ENCODE peak calls at places on chromosomes 4 and X, in seven cellular contexts. J is coronary artery, T is ovary, U is upper lobe of right lung, P is upper lobe of left lung, Y is IMR-90, O is heart left ventricle. V is an unnamed sample.

GRCh38 chr4:1194028-1194900 is 21.9 kb upstream of the SPON2 start:
- DNase-seq in O (peak), T (peak), P (peak), U (peak), J (peak), Y (peak), V (peak)

GRCh38 chr4:32341342-32341741 is 1621.2 kb downstream of the PCDH7 start:
- DNase-seq in J (no peak), T (no peak), P (no peak), U (no peak), O (no peak), Y (no peak), V (no peak)

GRCh38 chrX:1202251-1202650 is 10.2 kb downstream of the CRLF2 start:
- DNase-seq in J (no peak), U (no peak), P (peak), T (no peak), O (no peak), Y (no peak), V (no peak)

GRCh38 chr4:146654976-146655761 is 16.5 kb downstream of the POU4F2 start:
- DNase-seq in P (peak), J (no peak), T (no peak), Y (peak), U (peak), O (no peak), V (peak)

GRCh38 chr4:122873752-122874151 is 47.1 kb downstream of the FGF2 start:
- DNase-seq in U (no peak), T (no peak), J (no peak), Y (peak), O (no peak), P (no peak), V (no peak)

GRCh38 chrX:133523094-133523493 is 107.8 kb upstream of the GPC4 start:
- DNase-seq in O (no peak), Y (no peak), T (no peak), J (no peak), U (peak), P (no peak), V (no peak)

GRCh38 chr4:165580379-165580905 is 201.6 kb downstream of the CPE start:
- DNase-seq in O (peak), U (no peak), J (no peak), P (no peak), Y (no peak), T (no peak), V (no peak)

GRCh38 chrX:108070891-108071290 is 20.5 kb downstream of the PSMD10 start:
- DNase-seq in T (no peak), U (no peak), O (no peak), P (no peak), Y (peak), J (no peak), V (no peak)

GRCh38 chrX:23634181-23634580 is 33.1 kb upstream of the PRDX4 start:
- DNase-seq in P (no peak), T (no peak), O (no peak), U (no peak), Y (no peak), J (no peak), V (no peak)

GRCh38 chrX:149570668-149571067 is 16.6 kb downstream of the MAGEA9B start:
- DNase-seq in O (no peak), P (no peak), J (no peak), Y (peak), U (no peak), T (no peak), V (no peak)

GRCh38 chr4:122224348-122224747 is 72.2 kb downstream of the BLTP1 start:
- DNase-seq in T (no peak), J (no peak), P (no peak), U (no peak), Y (peak), O (no peak), V (peak)

GRCh38 chr4:16001484-16001858 is 38.5 kb upstream of the FGFBP2 start:
- DNase-seq in P (no peak), J (no peak), Y (peak), O (peak), T (peak), U (no peak), V (peak)

GRCh38 chr4:159374749-159375535 is 272.1 kb downstream of the RAPGEF2 start:
- DNase-seq in P (no peak), O (no peak), Y (peak), U (no peak), T (no peak), J (no peak), V (no peak)

GRCh38 chr4:158376441-158376840 is 145.2 kb upstream of the RXFP1 start:
- DNase-seq in U (no peak), Y (no peak), T (no peak), J (no peak), O (no peak), P (no peak), V (no peak)

GRCh38 chrX:11908371-11908770 is 150.3 kb downstream of the MSL3 start:
- DNase-seq in U (no peak), T (no peak), O (no peak), J (no peak), Y (no peak), P (no peak), V (no peak)

GRCh38 chrX:2520539-2520938 is 19.8 kb upstream of the DHRSX start:
- DNase-seq in O (no peak), P (no peak), U (no peak), Y (no peak), T (no peak), J (no peak), V (no peak)

GRCh38 chr4:156970501-156971167 is 965 bp downstream of the PDGFC start:
- DNase-seq in P (peak), O (peak), Y (peak), J (peak), U (peak), T (peak), V (peak)

GRCh38 chrX:78687586-78687985 is 28.5 kb upstream of the RTL3 start:
- DNase-seq in P (no peak), U (no peak), J (no peak), Y (no peak), T (no peak), O (no peak), V (no peak)

GRCh38 chr4:115944146-115944905 is 830.9 kb upstream of the NDST4 start:
- DNase-seq in Y (no peak), U (no peak), J (no peak), O (no peak), P (no peak), T (no peak), V (peak)

GRCh38 chrX:46165411-46165810 is 379.8 kb downstream of the ZNF674 start:
- DNase-seq in J (no peak), O (no peak), U (no peak), Y (peak), T (no peak), P (no peak), V (no peak)

GRCh38 chr4:4730214-4730613 is 129.3 kb upstream of the MSX1 start:
- DNase-seq in T (no peak), O (no peak), P (no peak), Y (no peak), U (no peak), J (no peak), V (no peak)

GRCh38 chr4:112855058-112855457 is 194.4 kb upstream of the ANK2 start:
- DNase-seq in J (no peak), O (no peak), T (no peak), Y (no peak), U (no peak), P (no peak), V (no peak)

GRCh38 chrX:103423955-103424640 is 47.8 kb downstream of the BEX3 start:
- DNase-seq in T (no peak), J (no peak), U (no peak), P (no peak), Y (no peak), O (no peak), V (no peak)

GRCh38 chr4:167239627-167240026 is 5.3 kb upstream of the SPOCK3 start:
- DNase-seq in P (no peak), U (no peak), T (no peak), O (no peak), Y (no peak), J (no peak), V (no peak)

GRCh38 chrX:46572295-46572936 is 1.1 kb upstream of the CHST7 start:
- DNase-seq in T (no peak), Y (no peak), O (no peak), U (no peak), P (no peak), J (no peak), V (no peak)

GRCh38 chrX:116801943-116802342 is 339.2 kb upstream of the CT83 start:
- DNase-seq in O (no peak), P (no peak), U (no peak), J (no peak), T (no peak), Y (no peak), V (no peak)

GRCh38 chr4:136651278-136651667 is 881.0 kb downstream of the PCDH18 start:
- DNase-seq in O (no peak), Y (peak), U (no peak), T (no peak), P (no peak), J (no peak), V (no peak)

GRCh38 chr4:119025916-119026661 is 109.5 kb upstream of the MYOZ2 start:
- DNase-seq in P (no peak), O (peak), T (peak), U (no peak), J (peak), Y (peak), V (no peak)

GRCh38 chr4:108484187-108484586 is 136.2 kb upstream of the RPL34 start:
- DNase-seq in J (no peak), Y (no peak), U (no peak), T (no peak), P (no peak), O (no peak), V (no peak)

GRCh38 chrX:17519349-17519748 is 144.3 kb downstream of the NHS start:
- DNase-seq in P (no peak), J (peak), Y (peak), O (peak), U (no peak), T (peak), V (peak)

GRCh38 chr4:3673176-3673575 is 93.0 kb upstream of the ADRA2C start:
- DNase-seq in T (no peak), U (peak), O (peak), J (no peak), P (no peak), Y (no peak), V (no peak)

GRCh38 chr4:993111-994029 is at the start of gene SLC26A1:
- DNase-seq in J (no peak), U (no peak), Y (no peak), T (no peak), P (peak), O (peak), V (no peak)

GRCh38 chrX:109533005-109533404 is 3.6 kb upstream of the NXT2 start:
- DNase-seq in O (no peak), T (no peak), U (no peak), J (no peak), Y (no peak), P (no peak), V (no peak)

GRCh38 chr4:38101563-38101962 is 141.4 kb downstream of the PTTG2 start:
- DNase-seq in O (no peak), J (no peak), P (no peak), Y (peak), U (no peak), T (no peak), V (no peak)

GRCh38 chr4:26384380-26385057 is 63.7 kb downstream of the RBPJ start:
- DNase-seq in U (no peak), O (no peak), J (no peak), P (no peak), T (no peak), Y (no peak), V (no peak)

GRCh38 chr4:53986062-53986461 is 78.3 kb downstream of the CHIC2 start:
- DNase-seq in U (no peak), J (no peak), O (no peak), P (no peak), T (no peak), Y (no peak), V (no peak)

GRCh38 chr4:108168672-108169562 is at the start of gene LEF1:
- DNase-seq in O (no peak), T (no peak), P (peak), Y (peak), J (no peak), U (peak), V (peak)

GRCh38 chr4:39181905-39182638 is at the start of gene WDR19:
- DNase-seq in Y (peak), J (peak), T (peak), O (peak), U (peak), P (peak), V (peak)

GRCh38 chr4:39178706-39179105 is 3.6 kb upstream of the WDR19 start:
- DNase-seq in Y (peak), P (no peak), U (no peak), O (no peak), J (no peak), T (no peak), V (no peak)

GRCh38 chr4:39179681-39180080 is 2.6 kb upstream of the WDR19 start:
- DNase-seq in Y (no peak), P (no peak), T (no peak), O (no peak), U (no peak), J (no peak), V (no peak)

GRCh38 chr4:39181520-39181904 is 817 bp upstream of the WDR19 start:
- DNase-seq in O (no peak), Y (no peak), T (no peak), U (no peak), P (no peak), J (no peak), V (no peak)
- H3K27ac ChIP-seq in O (no peak), Y (no peak), T (no peak), U (peak), P (peak), J (no peak), V (no peak)

GRCh38 chr4:72432282-72432681 is 136.7 kb downstream of the ADAMTS3 start:
- DNase-seq in O (no peak), T (no peak), J (no peak), U (no peak), P (no peak), Y (no peak), V (no peak)
- H3K27ac ChIP-seq in O (no peak), T (no peak), J (no peak), U (no peak), P (no peak), Y (no peak), V (no peak)

DNA sequence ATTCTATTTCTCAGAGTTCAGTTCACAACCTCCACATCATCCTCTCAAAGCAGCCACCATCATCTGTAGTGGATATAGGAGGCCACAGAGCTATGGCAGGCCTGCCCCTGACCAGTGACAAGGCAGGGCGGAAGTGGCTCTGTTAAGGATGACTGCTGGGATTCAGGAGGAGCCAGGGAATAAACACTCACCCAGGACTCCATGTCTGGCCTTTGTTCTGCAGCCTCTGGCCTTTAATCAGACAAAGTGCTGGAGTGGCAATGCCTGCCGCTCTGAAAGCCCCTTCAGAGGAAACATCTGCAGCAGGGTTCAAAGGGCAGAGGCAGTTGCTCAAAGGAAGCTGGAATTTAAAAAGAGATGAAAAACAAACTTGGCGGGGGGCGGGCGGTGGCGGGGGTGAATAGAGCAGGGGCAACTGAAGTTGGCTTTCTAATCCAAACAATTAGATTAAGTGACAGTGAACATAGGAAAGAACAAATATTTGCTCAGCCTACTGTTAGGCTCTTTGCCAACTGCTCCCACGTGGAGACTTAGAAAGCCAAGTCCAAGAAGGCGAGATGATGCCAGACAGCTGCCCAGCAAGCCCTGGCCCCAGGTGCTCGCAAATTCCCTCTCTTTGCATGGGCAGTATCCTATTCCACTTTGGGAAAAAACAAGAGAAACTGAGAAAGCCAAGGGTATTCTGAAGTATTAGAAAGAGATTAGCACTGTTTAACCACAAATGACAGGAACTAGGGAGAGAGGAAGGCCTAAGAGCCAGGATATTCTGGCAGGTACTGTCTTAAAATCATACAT is 5.5 kb downstream of the MPP1 start:
- DNase-seq in O (no peak), U (no peak), J (no peak), T (no peak), Y (peak), P (peak), V (peak)
- H3K27ac ChIP-seq in O (no peak), U (peak), J (peak), T (no peak), Y (peak), P (peak), V (no peak)

GRCh38 chr4:10108818-10109783 is 7.5 kb downstream of the WDR1 start:
- DNase-seq in Y (peak), P (no peak), O (no peak), T (no peak), U (no peak), J (no peak), V (no peak)
- H3K27ac ChIP-seq in Y (peak), P (peak), O (no peak), T (peak), U (no peak), J (peak), V (peak)

V was measured in testis.